ENCODE peak calls at places on chromosomes 7 and 10, in five cellular contexts. I is K562, K is H1, S is GM12878, J is HepG2. Q is an unnamed sample.

GRCh38 chr10:59393349-59393748 is 31.0 kb upstream of the FAM13C start:
- DNase-seq in I (no peak), K (no peak), S (no peak), J (no peak), Q (no peak)

GRCh38 chr7:23277359-23277989 is 21.7 kb upstream of the MALSU1 start:
- DNase-seq in I (peak; percentile 53), K (no peak), S (peak; percentile 41), J (peak; percentile 76), Q (peak; percentile 62)

GRCh38 chr7:25478925-25479324 is 250.6 kb upstream of the NPVF start:
- DNase-seq in I (no peak), K (no peak), S (no peak), J (no peak), Q (no peak)

GRCh38 chr10:26624017-26624416 is 73.5 kb upstream of the PDSS1 start:
- DNase-seq in I (no peak), K (no peak), S (no peak), J (no peak), Q (no peak)

GRCh38 chr7:30896783-30897617 is 14.7 kb upstream of the AQP1 start:
- DNase-seq in I (peak; percentile 89), K (no peak), S (no peak), J (no peak), Q (no peak)

GRCh38 chr10:49649294-49649693 is 30.2 kb upstream of the C10orf53 start:
- DNase-seq in I (no peak), K (peak; percentile 61), S (no peak), J (no peak), Q (no peak)

GRCh38 chr7:12028508-12028907 is 182.6 kb upstream of the TMEM106B start:
- DNase-seq in I (no peak), K (no peak), S (no peak), J (no peak), Q (no peak)

GRCh38 chr7:24956021-24956420 is 24.0 kb downstream of the OSBPL3 start:
- DNase-seq in I (no peak), K (no peak), S (no peak), J (no peak), Q (no peak)

GRCh38 chr10:110033724-110034235 is 26.0 kb downstream of the ADD3 start:
- DNase-seq in I (no peak), K (no peak), S (no peak), J (no peak), Q (no peak)

GRCh38 chr7:81846398-81846797 is 76.6 kb upstream of the HGF start:
- DNase-seq in I (no peak), K (no peak), S (peak; percentile 57), J (no peak), Q (no peak)

GRCh38 chr10:43204394-43204942 is 62.4 kb downstream of the RASGEF1A start:
- DNase-seq in I (no peak), K (no peak), S (no peak), J (no peak), Q (no peak)

GRCh38 chr7:131104611-131105293 is 222.9 kb upstream of the MKLN1 start:
- DNase-seq in I (no peak), K (no peak), S (no peak), J (no peak), Q (no peak)

GRCh38 chr10:17175551-17175950 is 25.9 kb downstream of the TRDMT1 start:
- DNase-seq in I (no peak), K (no peak), S (no peak), J (no peak), Q (no peak)

GRCh38 chr7:50771120-50772002 is 11.3 kb downstream of the GRB10 start:
- DNase-seq in I (no peak), K (no peak), S (no peak), J (no peak), Q (no peak)

GRCh38 chr7:140719711-140720110 is 23.2 kb downstream of the NDUFB2 start:
- DNase-seq in I (no peak), K (no peak), S (peak; percentile 11), J (no peak), Q (no peak)

GRCh38 chr10:122486396-122487080 is 25.2 kb downstream of the HTRA1 start:
- DNase-seq in I (no peak), K (no peak), S (no peak), J (no peak), Q (no peak)

GRCh38 chr10:73789659-73790055 is 4.3 kb downstream of the ZSWIM8 start:
- DNase-seq in I (no peak), K (no peak), S (no peak), J (no peak), Q (no peak)

GRCh38 chr7:158106272-158106671 is 481.4 kb downstream of the PTPRN2 start:
- DNase-seq in I (no peak), K (peak; percentile 10), S (no peak), J (no peak), Q (no peak)

GRCh38 chr7:42691030-42691639 is 220.7 kb downstream of the C7orf25 start:
- DNase-seq in I (no peak), K (peak; percentile 52), S (no peak), J (peak; percentile 16), Q (peak; percentile 10)

GRCh38 chr10:75240329-75240728 is 4.6 kb upstream of the COMTD1 start:
- DNase-seq in I (no peak), K (no peak), S (no peak), J (no peak), Q (no peak)

GRCh38 chr7:20064974-20065862 is 152.0 kb downstream of the MACC1 start:
- DNase-seq in I (no peak), K (no peak), S (peak; percentile 57), J (no peak), Q (peak; percentile 18)

GRCh38 chr7:106047818-106048490 is 64.2 kb downstream of the SYPL1 start:
- DNase-seq in I (no peak), K (no peak), S (no peak), J (no peak), Q (no peak)

GRCh38 chr7:102469351-102469971 is 4.7 kb downstream of the LRWD1 start:
- DNase-seq in I (no peak), K (no peak), S (no peak), J (no peak), Q (no peak)

GRCh38 chr7:94696981-94697670 is 41.2 kb upstream of the SGCE start:
- DNase-seq in I (no peak), K (no peak), S (no peak), J (peak; percentile 76), Q (peak; percentile 61)

GRCh38 chr7:2819161-2819953 is 24.8 kb downstream of the GNA12 start:
- DNase-seq in I (no peak), K (no peak), S (no peak), J (no peak), Q (no peak)

GRCh38 chr7:2819954-2820397 is 24.1 kb downstream of the GNA12 start:
- DNase-seq in I (no peak), K (no peak), S (no peak), J (no peak), Q (no peak)

GRCh38 chr7:2815523-2816240 is 28.4 kb downstream of the GNA12 start:
- DNase-seq in I (no peak), K (no peak), S (no peak), J (no peak), Q (no peak)

GRCh38 chr7:2818653-2819052 is 25.5 kb downstream of the GNA12 start:
- DNase-seq in I (no peak), K (no peak), S (no peak), J (no peak), Q (no peak)

GRCh38 chr7:2817456-2817855 is 26.7 kb downstream of the GNA12 start:
- DNase-seq in I (no peak), K (no peak), S (no peak), J (peak; percentile 64), Q (no peak)
- H3K4me1 ChIP-seq in I (peaks cover 13% of the 10 kb centered on the region), K (peaks cover 40% of the 10 kb centered on the region), S (peaks cover 32% of the 10 kb centered on the region), J (peaks cover 82% of the 10 kb centered on the region), Q (peaks cover 13% of the 10 kb centered on the region)

GRCh38 chr10:104327745-104328635 is 10.3 kb downstream of the ITPRIP start:
- DNase-seq in I (no peak), K (no peak), S (no peak), J (peak; percentile 28), Q (no peak)
- TF ChIP-seq SRF in I (no peak), K (no peak), S (no peak), J (no peak), Q (no peak)

GRCh38 chr7:143388051-143388450 is 6.9 kb downstream of the ZYX start:
- DNase-seq in I (peak; percentile 30), K (no peak), S (no peak), J (no peak), Q (no peak)
- H3K4me1 ChIP-seq in I (peaks cover 29% of the 10 kb centered on the region), K (peaks cover 2% of the 10 kb centered on the region), S (peaks cover 10% of the 10 kb centered on the region), J (peaks cover 69% of the 10 kb centered on the region), Q (no peaks in the 10 kb centered on the region)

GRCh38 chr10:9951481-9952257 is 1066.0 kb upstream of the CELF2 start:
- DNase-seq in I (no peak), K (no peak), S (no peak), J (no peak), Q (no peak)

GRCh38 chr10:9957352-9957751 is 1060.3 kb upstream of the CELF2 start:
- DNase-seq in I (no peak), K (no peak), S (no peak), J (no peak), Q (no peak)
- TF ChIP-seq SRF in I (no peak), K (no peak), S (no peak), J (no peak), Q (no peak)

DNA sequence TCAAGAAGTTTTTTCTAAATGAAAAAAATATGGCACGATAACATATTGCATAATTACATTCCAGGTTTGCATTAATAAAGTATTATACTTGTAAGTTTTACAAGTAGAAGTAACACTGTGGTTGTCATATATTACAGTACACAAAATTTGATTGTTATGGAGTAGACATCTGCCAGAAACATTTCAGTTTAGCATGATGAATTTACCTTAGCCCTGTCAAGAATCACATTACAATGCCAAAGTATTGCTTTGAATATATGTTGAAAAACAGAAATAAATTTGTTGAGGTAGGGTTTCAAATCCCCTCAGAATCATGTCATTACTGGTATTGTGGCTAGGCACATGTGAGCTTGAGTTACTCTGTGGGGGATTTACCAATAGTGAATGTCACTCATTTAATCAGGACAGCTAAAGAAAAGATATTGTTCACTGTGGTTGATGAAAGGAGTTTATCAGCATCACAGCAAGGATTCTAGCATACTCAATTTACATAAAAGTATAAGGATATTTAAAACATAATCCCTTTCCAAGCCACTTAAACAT is 112.1 kb downstream of the MDFIC start:
- DNase-seq in I (no peak), K (no peak), S (no peak), J (no peak), Q (no peak)
- H3K4me1 ChIP-seq in I (no peaks in the 10 kb centered on the region), K (no peaks in the 10 kb centered on the region), S (no peaks in the 10 kb centered on the region), J (no peaks in the 10 kb centered on the region), Q (no peaks in the 10 kb centered on the region)

DNA sequence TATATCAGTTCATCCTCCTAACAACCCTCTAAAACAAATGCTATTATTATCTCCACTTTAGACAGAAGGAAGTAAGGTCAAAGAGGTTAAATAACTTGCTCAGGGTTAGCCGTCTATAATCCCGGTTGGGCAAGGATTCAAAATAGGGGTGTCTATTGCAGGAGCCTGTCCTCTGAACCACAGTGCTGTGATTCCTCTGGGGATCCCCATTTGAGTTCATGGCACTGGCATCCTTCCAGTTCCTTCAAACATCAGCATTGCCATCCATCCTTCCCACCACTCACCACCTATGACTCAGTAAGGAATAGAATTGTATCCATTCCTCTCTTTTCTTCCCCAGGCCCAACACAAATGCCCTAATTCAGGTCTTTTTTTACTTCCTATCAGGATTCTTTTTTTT is 25.6 kb downstream of the HPS6 start:
- DNase-seq in I (no peak), K (no peak), S (no peak), J (no peak), Q (no peak)
- TF ChIP-seq SRF in I (no peak), K (no peak), S (no peak), J (no peak), Q (no peak)

GRCh38 chr10:130888493-130888892 is 423.0 kb downstream of the TCERG1L start:
- DNase-seq in I (no peak), K (no peak), S (no peak), J (no peak), Q (no peak)
- H3K4me1 ChIP-seq in I (no peaks in the 10 kb centered on the region), K (no peaks in the 10 kb centered on the region), S (no peaks in the 10 kb centered on the region), J (no peaks in the 10 kb centered on the region), Q (no peaks in the 10 kb centered on the region)

GRCh38 chr7:832292-832967 is at the start of gene SUN1:
- DNase-seq in I (no peak), K (no peak), S (peak; percentile 26), J (peak; percentile 13), Q (peak; percentile 87)
- TF ChIP-seq SRF in I (no peak), K (no peak), S (no peak), J (no peak), Q (no peak)

Q was measured in HCT116.